ENCODE peak calls at places on chromosomes 7 and 10, in ten cellular contexts. One of them, this sample, is unnamed.

GRCh38 chr7:137656227-137656849 is 190.4 kb downstream of the DGKI start:
- DNase-seq in AG09309: peak; percentile 35
- DNase-seq in transverse colon: peak; percentile 79
- DNase-seq in GM06990: peak; percentile 10
- DNase-seq in IMR-90: peak; percentile 79
- DNase-seq in cardiac fibroblast: peak; percentile 93
- DNase-seq in endodermal cell: peak; percentile 91
- DNase-seq in tibial nerve: peak; percentile 85
- DNase-seq in psoas muscle: peak; percentile 80
- DNase-seq in cardiac muscle cell: peak; percentile 85
- DNase-seq in this sample: peak; percentile 21

GRCh38 chr7:45177801-45178200 is 20.2 kb downstream of the RAMP3 start:
- DNase-seq in AG09309: no peak
- DNase-seq in transverse colon: no peak
- DNase-seq in GM06990: no peak
- DNase-seq in IMR-90: no peak
- DNase-seq in cardiac fibroblast: no peak
- DNase-seq in endodermal cell: no peak
- DNase-seq in tibial nerve: no peak
- DNase-seq in psoas muscle: peak; percentile 46
- DNase-seq in cardiac muscle cell: no peak
- DNase-seq in this sample: no peak

GRCh38 chr10:52703898-52704297 is 68.7 kb downstream of the MBL2 start:
- DNase-seq in AG09309: no peak
- DNase-seq in transverse colon: no peak
- DNase-seq in GM06990: peak; percentile 13
- DNase-seq in IMR-90: no peak
- DNase-seq in cardiac fibroblast: no peak
- DNase-seq in endodermal cell: no peak
- DNase-seq in tibial nerve: no peak
- DNase-seq in psoas muscle: no peak
- DNase-seq in cardiac muscle cell: peak; percentile 3
- DNase-seq in this sample: no peak

GRCh38 chr10:16944081-16944922 is 127.1 kb upstream of the RSU1 start:
- DNase-seq in AG09309: peak; percentile 77
- DNase-seq in transverse colon: no peak
- DNase-seq in GM06990: no peak
- DNase-seq in IMR-90: peak; percentile 69
- DNase-seq in cardiac fibroblast: peak; percentile 38
- DNase-seq in endodermal cell: no peak
- DNase-seq in tibial nerve: no peak
- DNase-seq in psoas muscle: no peak
- DNase-seq in cardiac muscle cell: peak; percentile 54
- DNase-seq in this sample: no peak

GRCh38 chr7:55303220-55303619 is 61.9 kb upstream of the LANCL2 start:
- DNase-seq in AG09309: no peak
- DNase-seq in transverse colon: no peak
- DNase-seq in GM06990: no peak
- DNase-seq in IMR-90: no peak
- DNase-seq in cardiac fibroblast: no peak
- DNase-seq in endodermal cell: no peak
- DNase-seq in tibial nerve: no peak
- DNase-seq in psoas muscle: no peak
- DNase-seq in cardiac muscle cell: no peak
- DNase-seq in this sample: no peak

GRCh38 chr7:43674559-43675436 is 54.5 kb downstream of the COA1 start:
- DNase-seq in AG09309: peak; percentile 63
- DNase-seq in transverse colon: no peak
- DNase-seq in GM06990: no peak
- DNase-seq in IMR-90: peak; percentile 89
- DNase-seq in cardiac fibroblast: peak; percentile 92
- DNase-seq in endodermal cell: no peak
- DNase-seq in tibial nerve: no peak
- DNase-seq in psoas muscle: no peak
- DNase-seq in cardiac muscle cell: peak; percentile 66
- DNase-seq in this sample: peak; percentile 48

GRCh38 chr7:130887182-130888016 is 153.4 kb upstream of the KLF14 start:
- DNase-seq in AG09309: peak; percentile 67
- DNase-seq in transverse colon: no peak
- DNase-seq in GM06990: no peak
- DNase-seq in IMR-90: peak; percentile 89
- DNase-seq in cardiac fibroblast: peak; percentile 92
- DNase-seq in endodermal cell: no peak
- DNase-seq in tibial nerve: no peak
- DNase-seq in psoas muscle: peak; percentile 81
- DNase-seq in cardiac muscle cell: peak; percentile 75
- DNase-seq in this sample: no peak

GRCh38 chr10:62817120-62817762 is 1.1 kb upstream of the EGR2 start:
- DNase-seq in AG09309: no peak
- DNase-seq in transverse colon: peak; percentile 58
- DNase-seq in GM06990: peak; percentile 77
- DNase-seq in IMR-90: peak; percentile 28
- DNase-seq in cardiac fibroblast: no peak
- DNase-seq in endodermal cell: peak; percentile 75
- DNase-seq in tibial nerve: peak; percentile 31
- DNase-seq in psoas muscle: peak; percentile 70
- DNase-seq in cardiac muscle cell: peak; percentile 69
- DNase-seq in this sample: no peak

GRCh38 chr10:33706191-33706590 is 371.7 kb upstream of the NRP1 start:
- DNase-seq in AG09309: peak; percentile 81
- DNase-seq in transverse colon: peak; percentile 11
- DNase-seq in GM06990: no peak
- DNase-seq in IMR-90: peak; percentile 86
- DNase-seq in cardiac fibroblast: peak; percentile 85
- DNase-seq in endodermal cell: no peak
- DNase-seq in tibial nerve: peak; percentile 57
- DNase-seq in psoas muscle: peak; percentile 54
- DNase-seq in cardiac muscle cell: peak; percentile 52
- DNase-seq in this sample: no peak

GRCh38 chr7:30594055-30594539 is 581 bp upstream of the GARS1 start:
- DNase-seq in AG09309: no peak
- DNase-seq in transverse colon: peak; percentile 49
- DNase-seq in GM06990: peak; percentile 54
- DNase-seq in IMR-90: peak; percentile 24
- DNase-seq in cardiac fibroblast: no peak
- DNase-seq in endodermal cell: peak; percentile 81
- DNase-seq in tibial nerve: peak; percentile 17
- DNase-seq in psoas muscle: no peak
- DNase-seq in cardiac muscle cell: peak; percentile 40
- DNase-seq in this sample: no peak

GRCh38 chr10:103053659-103054581 is 135.8 kb downstream of the CNNM2 start:
- DNase-seq in AG09309: peak; percentile 40
- DNase-seq in transverse colon: peak; percentile 51
- DNase-seq in GM06990: peak; percentile 68
- DNase-seq in IMR-90: peak; percentile 88
- DNase-seq in cardiac fibroblast: peak; percentile 78
- DNase-seq in endodermal cell: peak; percentile 85
- DNase-seq in tibial nerve: peak; percentile 57
- DNase-seq in psoas muscle: peak; percentile 60
- DNase-seq in cardiac muscle cell: peak; percentile 86
- DNase-seq in this sample: no peak

GRCh38 chr7:20064974-20065862 is 152.0 kb downstream of the MACC1 start:
- DNase-seq in AG09309: peak; percentile 55
- DNase-seq in transverse colon: no peak
- DNase-seq in GM06990: peak; percentile 19
- DNase-seq in IMR-90: peak; percentile 12
- DNase-seq in cardiac fibroblast: peak; percentile 32
- DNase-seq in endodermal cell: no peak
- DNase-seq in tibial nerve: no peak
- DNase-seq in psoas muscle: no peak
- DNase-seq in cardiac muscle cell: peak; percentile 68
- DNase-seq in this sample: no peak

GRCh38 chr7:44138698-44139097 is 2.4 kb downstream of the MYL7 start:
- DNase-seq in AG09309: no peak
- DNase-seq in transverse colon: no peak
- DNase-seq in GM06990: no peak
- DNase-seq in IMR-90: no peak
- DNase-seq in cardiac fibroblast: no peak
- DNase-seq in endodermal cell: no peak
- DNase-seq in tibial nerve: no peak
- DNase-seq in psoas muscle: peak; percentile 36
- DNase-seq in cardiac muscle cell: no peak
- DNase-seq in this sample: no peak

GRCh38 chr10:13627459-13628310 is 40.9 kb downstream of the PRPF18 start:
- DNase-seq in AG09309: peak; percentile 7
- DNase-seq in transverse colon: no peak
- DNase-seq in GM06990: no peak
- DNase-seq in IMR-90: no peak
- DNase-seq in cardiac fibroblast: peak; percentile 36
- DNase-seq in endodermal cell: no peak
- DNase-seq in tibial nerve: no peak
- DNase-seq in psoas muscle: no peak
- DNase-seq in cardiac muscle cell: peak; percentile 44
- DNase-seq in this sample: no peak

GRCh38 chr10:4354382-4354812 is 471.6 kb upstream of the AKR1E2 start:
- DNase-seq in AG09309: peak; percentile 34
- DNase-seq in transverse colon: peak; percentile 28
- DNase-seq in GM06990: no peak
- DNase-seq in IMR-90: peak; percentile 36
- DNase-seq in cardiac fibroblast: peak; percentile 54
- DNase-seq in endodermal cell: no peak
- DNase-seq in tibial nerve: no peak
- DNase-seq in psoas muscle: no peak
- DNase-seq in cardiac muscle cell: no peak
- DNase-seq in this sample: peak; percentile 33

GRCh38 chr10:111968624-111969023 is 214.9 kb downstream of the GPAM start:
- DNase-seq in AG09309: no peak
- DNase-seq in transverse colon: no peak
- DNase-seq in GM06990: no peak
- DNase-seq in IMR-90: no peak
- DNase-seq in cardiac fibroblast: peak; percentile 82
- DNase-seq in endodermal cell: no peak
- DNase-seq in tibial nerve: no peak
- DNase-seq in psoas muscle: no peak
- DNase-seq in cardiac muscle cell: no peak
- DNase-seq in this sample: no peak

GRCh38 chr10:58023341-58024073 is 244.2 kb downstream of the IPMK start:
- DNase-seq in AG09309: peak; percentile 46
- DNase-seq in transverse colon: no peak
- DNase-seq in GM06990: no peak
- DNase-seq in IMR-90: peak; percentile 90
- DNase-seq in cardiac fibroblast: peak; percentile 96
- DNase-seq in endodermal cell: no peak
- DNase-seq in tibial nerve: no peak
- DNase-seq in psoas muscle: no peak
- DNase-seq in cardiac muscle cell: peak; percentile 72
- DNase-seq in this sample: no peak

DNA sequence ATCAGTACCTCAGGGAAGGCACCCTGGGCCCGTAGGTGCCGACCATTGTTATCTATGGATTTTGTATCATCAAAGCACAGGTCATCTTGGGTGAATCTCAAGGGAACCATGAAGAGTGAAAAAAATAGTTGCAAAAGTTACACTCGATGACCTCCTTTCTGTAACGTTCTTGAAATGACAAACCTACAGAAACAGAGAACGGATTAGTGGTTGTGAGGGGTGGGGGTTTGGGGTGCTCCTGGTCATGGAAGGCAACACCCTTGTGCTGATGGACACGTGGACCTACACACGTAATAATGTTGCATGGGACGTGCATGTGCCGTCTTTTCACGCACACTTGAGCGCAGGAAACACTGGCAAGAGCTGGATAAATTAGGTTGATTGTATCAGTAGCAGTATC is 655.9 kb downstream of the SDK1 start:
- DNase-seq in AG09309: no peak
- DNase-seq in transverse colon: no peak
- DNase-seq in GM06990: no peak
- DNase-seq in IMR-90: no peak
- DNase-seq in cardiac fibroblast: no peak
- DNase-seq in endodermal cell: no peak
- DNase-seq in tibial nerve: no peak
- DNase-seq in psoas muscle: no peak
- DNase-seq in cardiac muscle cell: no peak
- DNase-seq in this sample: no peak
- H3K4me3 ChIP-seq in AG09309: no peak overlapping the region
- H3K4me3 ChIP-seq in transverse colon: no peak overlapping the region
- H3K4me3 ChIP-seq in GM06990: no peak overlapping the region
- H3K4me3 ChIP-seq in IMR-90: no peak overlapping the region
- H3K4me3 ChIP-seq in cardiac fibroblast: no peak overlapping the region
- H3K4me3 ChIP-seq in endodermal cell: no peak overlapping the region
- H3K4me3 ChIP-seq in tibial nerve: no peak overlapping the region
- H3K4me3 ChIP-seq in psoas muscle: no peak overlapping the region
- H3K4me3 ChIP-seq in cardiac muscle cell: no peak overlapping the region
- H3K4me3 ChIP-seq in this sample: no peak overlapping the region

GRCh38 chr10:79068562-79069324 is at the start of gene ZMIZ1:
- DNase-seq in AG09309: peak; percentile 82
- DNase-seq in transverse colon: peak; percentile 91
- DNase-seq in GM06990: peak; percentile 89
- DNase-seq in IMR-90: peak; percentile 93
- DNase-seq in cardiac fibroblast: peak; percentile 95
- DNase-seq in endodermal cell: peak; percentile 95
- DNase-seq in tibial nerve: peak; percentile 90
- DNase-seq in psoas muscle: peak; percentile 93
- DNase-seq in cardiac muscle cell: peak; percentile 94
- DNase-seq in this sample: no peak
- TF ChIP-seq CTCF in AG09309: peak; percentile 1
- TF ChIP-seq CTCF in transverse colon: no peak
- TF ChIP-seq CTCF in GM06990: no peak
- TF ChIP-seq CTCF in IMR-90: peak; percentile 39
- TF ChIP-seq CTCF in cardiac fibroblast: no peak
- TF ChIP-seq CTCF in endodermal cell: peak; percentile 37
- TF ChIP-seq CTCF in tibial nerve: no peak
- TF ChIP-seq CTCF in psoas muscle: peak; percentile 45
- TF ChIP-seq CTCF in cardiac muscle cell: peak; percentile 11
- TF ChIP-seq CTCF in this sample: peak; percentile 75

DNA sequence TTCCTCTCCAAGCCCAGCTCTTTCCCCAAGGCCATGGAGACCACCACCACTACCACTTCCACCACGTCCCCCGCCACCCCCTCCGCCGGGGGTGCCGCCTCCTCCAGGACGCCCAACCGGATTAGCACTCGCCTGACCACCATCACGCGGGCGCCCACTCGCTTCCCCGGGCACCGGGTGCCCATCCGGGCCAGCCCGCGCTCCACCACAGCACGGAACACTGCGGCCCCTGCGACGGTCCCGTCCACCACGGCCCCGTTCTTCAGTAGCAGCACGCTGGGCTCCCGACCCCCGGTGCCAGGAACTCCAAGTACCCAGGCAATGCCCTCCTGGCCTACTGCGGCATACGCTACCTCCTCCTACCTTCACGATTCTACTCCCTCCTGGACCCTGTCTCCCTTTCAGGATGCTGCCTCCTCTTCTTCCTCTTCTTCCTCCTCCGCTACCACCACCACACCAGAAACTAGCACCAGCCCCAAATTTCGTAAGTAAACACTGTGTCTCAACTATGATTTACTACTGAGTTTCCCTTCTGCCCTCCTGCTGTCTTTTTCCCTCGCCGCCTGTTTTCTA is 772 bp downstream of the NRG3 start:
- DNase-seq in AG09309: no peak
- DNase-seq in transverse colon: no peak
- DNase-seq in GM06990: no peak
- DNase-seq in IMR-90: no peak
- DNase-seq in cardiac fibroblast: no peak
- DNase-seq in endodermal cell: peak; percentile 65
- DNase-seq in tibial nerve: no peak
- DNase-seq in psoas muscle: no peak
- DNase-seq in cardiac muscle cell: no peak
- DNase-seq in this sample: no peak
- H3K4me3 ChIP-seq in AG09309: no peak overlapping the region
- H3K4me3 ChIP-seq in transverse colon: no peak overlapping the region
- H3K4me3 ChIP-seq in GM06990: no peak overlapping the region
- H3K4me3 ChIP-seq in IMR-90: no peak overlapping the region
- H3K4me3 ChIP-seq in cardiac fibroblast: no peak overlapping the region
- H3K4me3 ChIP-seq in endodermal cell: peak overlapping the region; percentile 79
- H3K4me3 ChIP-seq in tibial nerve: no peak overlapping the region
- H3K4me3 ChIP-seq in psoas muscle: no peak overlapping the region
- H3K4me3 ChIP-seq in cardiac muscle cell: peak overlapping the region; percentile 42
- H3K4me3 ChIP-seq in this sample: peak overlapping the region; percentile 46

GRCh38 chr7:112411186-112411795 is 39.0 kb upstream of the IFRD1 start:
- DNase-seq in AG09309: no peak
- DNase-seq in transverse colon: peak; percentile 14
- DNase-seq in GM06990: no peak
- DNase-seq in IMR-90: peak; percentile 62
- DNase-seq in cardiac fibroblast: peak; percentile 66
- DNase-seq in endodermal cell: no peak
- DNase-seq in tibial nerve: no peak
- DNase-seq in psoas muscle: no peak
- DNase-seq in cardiac muscle cell: peak; percentile 66
- DNase-seq in this sample: no peak
- TF ChIP-seq CTCF in AG09309: peak; percentile 63
- TF ChIP-seq CTCF in transverse colon: peak; percentile 37
- TF ChIP-seq CTCF in GM06990: peak; percentile 40
- TF ChIP-seq CTCF in IMR-90: peak; percentile 78
- TF ChIP-seq CTCF in cardiac fibroblast: peak; percentile 78
- TF ChIP-seq CTCF in endodermal cell: peak; percentile 74
- TF ChIP-seq CTCF in tibial nerve: peak; percentile 37
- TF ChIP-seq CTCF in psoas muscle: peak; percentile 63
- TF ChIP-seq CTCF in cardiac muscle cell: peak; percentile 74
- TF ChIP-seq CTCF in this sample: peak; percentile 91